ENCODE peak calls at places on chromosomes 6 and 20, in eight cellular contexts. O, R, A, Z, L, U, I and B are unnamed samples.
A peak's percentile ranks its signal among the peaks of the same experiment; 100 is the strongest.

GRCh38 chr20:53055668-53056067 is 83.5 kb downstream of the TSHZ2 start:
- DNase-seq in O (no peak), R (no peak), A (no peak), Z (no peak), L (no peak), U (no peak), I (no peak), B (no peak)

GRCh38 chr6:139135578-139136545 is 982 bp downstream of the HECA start:
- DNase-seq in O (peak; percentile 75), R (peak; percentile 73), A (peak; percentile 54), Z (no peak), L (peak; percentile 29), U (no peak), I (peak; percentile 27), B (peak; percentile 55)

GRCh38 chr6:104954091-104954797 is 2.7 kb upstream of the LIN28B start:
- DNase-seq in O (no peak), R (no peak), A (no peak), Z (no peak), L (no peak), U (no peak), I (no peak), B (no peak)

GRCh38 chr6:135496805-135497411 is 632 bp downstream of the AHI1 start:
- DNase-seq in O (no peak), R (no peak), A (no peak), Z (no peak), L (no peak), U (no peak), I (no peak), B (no peak)

GRCh38 chr6:130655586-130655985 is 171.6 kb upstream of the SMLR1 start:
- DNase-seq in O (no peak), R (no peak), A (no peak), Z (peak; percentile 75), L (no peak), U (no peak), I (no peak), B (no peak)

GRCh38 chr20:36061754-36062153 is 92.8 kb upstream of the EPB41L1 start:
- DNase-seq in O (peak; percentile 32), R (no peak), A (no peak), Z (no peak), L (peak; percentile 44), U (no peak), I (no peak), B (peak; percentile 56)

GRCh38 chr6:156351346-156351966 is 425.7 kb upstream of the ARID1B start:
- DNase-seq in O (no peak), R (no peak), A (no peak), Z (no peak), L (no peak), U (no peak), I (no peak), B (no peak)

GRCh38 chr6:99241905-99242534 is 107.5 kb downstream of the FAXC start:
- DNase-seq in O (no peak), R (no peak), A (peak; percentile 61), Z (peak; percentile 30), L (peak; percentile 26), U (peak; percentile 46), I (no peak), B (no peak)

GRCh38 chr20:63248835-63249591 is 5.2 kb downstream of the NKAIN4 start:
- DNase-seq in O (no peak), R (no peak), A (no peak), Z (no peak), L (no peak), U (no peak), I (no peak), B (no peak)

GRCh38 chr6:46734867-46735719 is at the start of gene PLA2G7:
- DNase-seq in O (peak; percentile 15), R (peak; percentile 33), A (peak; percentile 74), Z (peak; percentile 24), L (peak; percentile 8), U (no peak), I (no peak), B (no peak)

GRCh38 chr6:111011360-111012142 is 29.7 kb downstream of the RPF2 start:
- DNase-seq in O (no peak), R (no peak), A (no peak), Z (peak; percentile 33), L (peak; percentile 67), U (peak; percentile 14), I (no peak), B (no peak)

GRCh38 chr20:4012631-4013030 is 2.7 kb downstream of the RNF24 start:
- DNase-seq in O (no peak), R (no peak), A (no peak), Z (peak; percentile 38), L (peak; percentile 82), U (no peak), I (no peak), B (no peak)

GRCh38 chr6:75283907-75284284 is 696 bp downstream of the TMEM30A start:
- DNase-seq in O (no peak), R (no peak), A (no peak), Z (no peak), L (no peak), U (no peak), I (no peak), B (no peak)

GRCh38 chr20:4869290-4870193 is 131.8 kb downstream of the SLC23A2 start:
- DNase-seq in O (no peak), R (no peak), A (no peak), Z (peak; percentile 13), L (no peak), U (no peak), I (no peak), B (no peak)

GRCh38 chr6:2187826-2188225 is 57.6 kb downstream of the GMDS start:
- DNase-seq in O (no peak), R (no peak), A (no peak), Z (no peak), L (no peak), U (no peak), I (no peak), B (no peak)
- H3K27ac ChIP-seq in O (no peak overlapping the region), R (no peak overlapping the region), A (no peak overlapping the region), Z (no peak overlapping the region), L (no peak overlapping the region), U (no peak overlapping the region), I (no peak overlapping the region), B (no peak overlapping the region)

GRCh38 chr6:41199427-41200246 is 1.3 kb downstream of the TREML2 start:
- DNase-seq in O (no peak), R (no peak), A (no peak), Z (no peak), L (no peak), U (no peak), I (no peak), B (no peak)

GRCh38 chr6:41200901-41201783 is at the start of gene TREML2:
- DNase-seq in O (no peak), R (no peak), A (peak; percentile 43), Z (no peak), L (no peak), U (no peak), I (no peak), B (no peak)

GRCh38 chr6:41201784-41202181 is 834 bp upstream of the TREML2 start:
- DNase-seq in O (no peak), R (no peak), A (peak; percentile 35), Z (no peak), L (no peak), U (no peak), I (no peak), B (no peak)

GRCh38 chr6:41197234-41197633 is 3.7 kb downstream of the TREML2 start:
- DNase-seq in O (no peak), R (no peak), A (no peak), Z (no peak), L (no peak), U (no peak), I (no peak), B (no peak)

GRCh38 chr6:41200296-41200900 is 551 bp downstream of the TREML2 start:
- DNase-seq in O (no peak), R (no peak), A (peak; percentile 44), Z (no peak), L (peak; percentile 75), U (no peak), I (peak; percentile 28), B (no peak)
- H3K4me3 ChIP-seq in O (no peak overlapping the region), R (no peak overlapping the region), A (no peak overlapping the region), Z (no peak overlapping the region), L (no peak overlapping the region), U (no peak overlapping the region), I (peak overlapping the region; percentile 24), B (no peak overlapping the region)

DNA sequence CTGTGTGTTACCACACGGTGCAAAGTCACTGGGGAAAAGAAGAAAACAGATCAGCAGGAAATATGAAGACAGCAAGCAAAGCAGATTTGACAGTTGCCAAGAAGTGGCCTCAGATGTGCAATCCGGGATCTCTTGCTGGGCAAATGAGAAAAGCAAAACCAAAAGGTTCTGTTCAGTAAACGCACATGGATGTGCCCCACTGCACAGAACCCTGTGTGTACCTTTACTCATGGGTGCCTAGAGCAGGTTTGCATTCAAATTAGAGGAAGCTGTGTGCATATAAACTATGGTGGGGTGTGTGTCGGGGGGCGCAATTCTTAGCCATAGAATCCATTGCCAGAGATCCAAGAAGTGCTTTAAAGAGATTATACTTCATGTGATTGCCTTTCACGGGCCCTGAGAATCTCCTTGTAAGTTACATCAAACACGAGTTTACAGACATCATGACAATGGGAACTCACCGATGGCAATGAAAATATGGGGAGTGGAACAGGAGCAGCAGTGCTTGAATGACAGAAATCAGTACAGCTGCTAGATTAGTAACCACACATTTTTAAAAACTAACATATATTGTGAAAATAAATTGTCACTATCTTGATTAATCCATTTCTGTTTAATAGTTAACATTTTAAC is 154.3 kb downstream of the ADGRG6 start:
- DNase-seq in O (no peak), R (no peak), A (no peak), Z (no peak), L (no peak), U (no peak), I (no peak), B (no peak)
- TF ChIP-seq CTCF in O (no peak), R (no peak), A (no peak), Z (no peak), L (no peak), U (no peak), I (no peak), B (no peak)

GRCh38 chr20:8631271-8631670 is 437.6 kb upstream of the PLCB4 start:
- DNase-seq in O (no peak), R (no peak), A (no peak), Z (peak; percentile 75), L (no peak), U (no peak), I (no peak), B (no peak)

GRCh38 chr20:8635837-8636236 is 433.1 kb upstream of the PLCB4 start:
- DNase-seq in O (no peak), R (no peak), A (no peak), Z (no peak), L (no peak), U (no peak), I (no peak), B (no peak)

GRCh38 chr20:8635048-8635572 is 433.8 kb upstream of the PLCB4 start:
- DNase-seq in O (no peak), R (no peak), A (no peak), Z (no peak), L (no peak), U (no peak), I (no peak), B (no peak)

GRCh38 chr20:8627386-8628030 is 441.4 kb upstream of the PLCB4 start:
- DNase-seq in O (no peak), R (no peak), A (no peak), Z (no peak), L (peak; percentile 32), U (no peak), I (no peak), B (no peak)

DNA sequence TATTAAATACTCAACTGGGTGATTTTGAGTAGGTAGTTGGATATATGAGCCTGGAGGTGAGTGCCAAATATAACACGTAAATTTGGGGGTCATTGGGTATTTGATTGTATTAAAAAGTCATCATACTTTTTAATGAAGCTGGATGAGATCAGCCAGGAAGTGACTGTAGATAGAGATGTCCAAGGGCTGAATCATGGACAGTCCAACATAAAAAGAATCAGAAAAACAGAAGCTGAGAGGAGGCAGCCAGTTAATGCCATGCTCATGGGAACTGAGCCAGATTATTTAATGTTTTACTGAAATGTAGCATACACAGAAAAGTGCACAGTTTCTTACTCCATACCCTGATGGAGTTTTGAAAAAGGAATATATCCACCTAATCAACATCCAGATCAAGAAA is 435.5 kb upstream of the PLCB4 start:
- DNase-seq in O (no peak), R (no peak), A (no peak), Z (peak; percentile 54), L (peak; percentile 27), U (peak; percentile 25), I (no peak), B (no peak)
- H3K27ac ChIP-seq in O (no peak overlapping the region), R (no peak overlapping the region), A (no peak overlapping the region), Z (no peak overlapping the region), L (no peak overlapping the region), U (no peak overlapping the region), I (no peak overlapping the region), B (no peak overlapping the region)